ENCODE peak calls at places on chromosomes 2 and 18, in six cellular contexts. P is cardiac muscle cell, R is fibroblast of lung, X is breast epithelium, T is adrenal gland, S is DND-41. U is an unnamed sample. For H3K4me1, the result is how much of the 10 kb centered on the place peaks cover.

GRCh38 chr2:176582990-176583481 is 313.8 kb downstream of the MTX2 start:
- DNase-seq in S (no peak), X (no peak), R (peak), T (peak), P (peak), U (no peak)

GRCh38 chr18:31612124-31612523 is 20.4 kb downstream of the TTR start:
- DNase-seq in T (peak), R (no peak), X (no peak), P (no peak), S (no peak), U (no peak)

GRCh38 chr2:112465373-112465772 is 16.6 kb upstream of the TTL start:
- DNase-seq in R (peak), P (peak), X (no peak), T (no peak), S (no peak), U (no peak)

GRCh38 chr2:70519453-70519852 is 34.2 kb downstream of the TGFA start:
- DNase-seq in T (no peak), S (no peak), P (no peak), X (no peak), R (no peak), U (no peak)

GRCh38 chr2:240954436-240955305 is 43.7 kb upstream of the SNED1 start:
- DNase-seq in R (no peak), S (no peak), P (no peak), T (no peak), X (peak), U (peak)

GRCh38 chr18:80193701-80194100 is 53.6 kb downstream of the PARD6G start:
- DNase-seq in X (no peak), P (no peak), R (no peak), S (no peak), T (no peak), U (no peak)

GRCh38 chr2:215137741-215138340 is 585 bp downstream of the ABCA12 start:
- DNase-seq in P (peak), R (peak), X (no peak), T (no peak), S (no peak), U (no peak)

GRCh38 chr2:7053650-7054262 is 136.5 kb downstream of the RNF144A start:
- DNase-seq in P (peak), X (no peak), T (no peak), S (no peak), R (no peak), U (peak)

GRCh38 chr2:7825591-7826312 is 856.1 kb upstream of the ID2 start:
- DNase-seq in R (no peak), X (peak), T (no peak), P (no peak), S (no peak), U (no peak)

GRCh38 chr18:67001052-67001451 is 397.2 kb upstream of the CDH19 start:
- DNase-seq in S (no peak), X (no peak), P (no peak), R (no peak), T (no peak), U (no peak)

GRCh38 chr2:169966449-169966848 is 139.2 kb downstream of the UBR3 start:
- DNase-seq in R (no peak), P (no peak), T (no peak), S (no peak), X (no peak), U (no peak)

GRCh38 chr2:203710211-203710610 is 3.8 kb downstream of the CD28 start:
- DNase-seq in P (no peak), T (no peak), X (no peak), R (no peak), S (no peak), U (no peak)

GRCh38 chr2:203711399-203711798 is 5.0 kb downstream of the CD28 start:
- DNase-seq in T (no peak), R (no peak), X (no peak), P (no peak), S (no peak), U (no peak)

GRCh38 chr2:203707530-203707929 is 1.1 kb downstream of the CD28 start:
- DNase-seq in X (no peak), P (no peak), R (no peak), T (no peak), S (no peak), U (no peak)

GRCh38 chr2:203706403-203706802 is at the start of gene CD28:
- DNase-seq in T (peak), P (no peak), X (no peak), R (no peak), S (peak), U (peak)

DNA sequence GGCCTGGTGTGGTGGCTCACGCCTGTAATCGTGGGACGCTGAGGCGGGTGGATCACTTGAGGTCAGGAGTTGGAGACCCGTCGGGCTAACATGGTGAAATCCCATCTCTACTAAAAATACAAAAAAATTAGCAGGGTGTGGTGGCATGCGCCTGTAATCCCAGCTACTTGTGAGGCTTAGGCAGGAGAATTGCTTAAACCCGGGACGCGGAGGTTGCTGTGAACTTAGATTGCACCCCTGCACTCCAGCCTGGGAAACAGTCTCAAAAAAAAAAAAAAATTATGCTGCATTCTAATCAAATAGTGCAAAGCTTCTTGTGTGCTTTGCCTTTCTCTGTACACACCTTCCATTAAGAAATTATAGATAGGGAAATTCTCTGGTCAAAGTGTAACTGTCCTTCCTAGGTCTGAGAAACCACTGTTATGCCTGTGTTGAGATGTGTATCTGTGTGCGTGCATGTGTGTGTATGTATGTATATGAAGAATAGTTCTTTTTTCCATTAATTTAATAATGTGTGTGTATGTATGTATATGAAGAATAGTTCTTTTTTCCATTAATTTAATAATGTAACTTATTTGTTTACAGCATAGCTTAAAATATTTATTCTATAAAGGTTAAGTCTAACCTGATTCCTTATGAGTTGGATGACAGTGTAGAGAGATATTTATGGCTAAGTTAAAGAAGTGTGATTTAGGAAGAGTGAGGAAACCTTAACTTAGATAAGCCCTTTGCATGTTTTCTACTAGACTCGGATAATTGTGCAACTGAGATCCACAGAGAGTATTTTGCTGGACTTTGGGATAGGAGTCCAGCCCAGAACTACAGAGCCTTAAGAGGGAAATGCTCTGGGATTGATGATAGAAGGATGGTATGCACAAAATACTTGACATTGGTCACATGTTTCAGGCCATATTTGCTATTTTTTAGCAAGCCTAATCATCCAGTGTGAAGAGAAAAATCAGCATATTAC is 2.7 kb downstream of the CD28 start:
- DNase-seq in S (no peak), T (no peak), X (no peak), P (peak), R (no peak), U (no peak)
- H3K4me1 ChIP-seq in S (half or more), T (under half), X (under half), P (under half), R (under half), U (under half)

DNA sequence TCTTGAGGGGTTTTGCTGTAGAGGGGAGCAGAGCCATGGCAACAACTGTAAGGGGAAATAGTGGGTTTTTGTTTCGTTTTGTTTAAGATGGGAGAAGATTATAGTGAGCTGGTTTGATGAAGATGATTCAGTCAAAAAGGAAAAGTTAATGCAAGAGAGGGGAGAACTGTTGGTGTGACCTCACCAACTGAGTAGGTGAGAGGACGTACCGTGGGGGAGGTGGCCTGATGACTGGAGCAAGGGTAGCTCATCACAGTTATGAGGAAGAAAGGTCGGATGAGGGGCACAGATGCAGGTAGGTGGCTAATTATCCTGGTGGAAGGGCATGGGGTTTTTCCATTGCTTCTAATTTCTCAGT is 10.7 kb downstream of the ITGA6 start:
- DNase-seq in P (no peak), T (no peak), X (no peak), R (no peak), S (no peak), U (no peak)
- H3K4me3 ChIP-seq in P (no peak), T (no peak), X (no peak), R (no peak), S (peak), U (no peak)

GRCh38 chr2:98473995-98474780 is 29.5 kb downstream of the INPP4A start:
- DNase-seq in P (no peak), T (no peak), X (no peak), S (no peak), R (no peak), U (no peak)

GRCh38 chr2:98474979-98475632 is 30.4 kb downstream of the INPP4A start:
- DNase-seq in P (no peak), R (no peak), T (no peak), X (no peak), S (no peak), U (no peak)

GRCh38 chr2:98472132-98472650 is 27.5 kb downstream of the INPP4A start:
- DNase-seq in T (no peak), R (no peak), X (no peak), S (no peak), P (no peak), U (no peak)

GRCh38 chr2:98471402-98472131 is 26.9 kb downstream of the INPP4A start:
- DNase-seq in T (peak), P (no peak), X (no peak), S (no peak), R (no peak), U (no peak)

GRCh38 chr2:98472961-98473746 is 28.5 kb downstream of the INPP4A start:
- DNase-seq in X (no peak), S (no peak), T (no peak), P (no peak), R (no peak), U (no peak)
- H3K4me1 ChIP-seq in X (under half), S (under half), T (under half), P (under half), R (under half), U (under half)

DNA sequence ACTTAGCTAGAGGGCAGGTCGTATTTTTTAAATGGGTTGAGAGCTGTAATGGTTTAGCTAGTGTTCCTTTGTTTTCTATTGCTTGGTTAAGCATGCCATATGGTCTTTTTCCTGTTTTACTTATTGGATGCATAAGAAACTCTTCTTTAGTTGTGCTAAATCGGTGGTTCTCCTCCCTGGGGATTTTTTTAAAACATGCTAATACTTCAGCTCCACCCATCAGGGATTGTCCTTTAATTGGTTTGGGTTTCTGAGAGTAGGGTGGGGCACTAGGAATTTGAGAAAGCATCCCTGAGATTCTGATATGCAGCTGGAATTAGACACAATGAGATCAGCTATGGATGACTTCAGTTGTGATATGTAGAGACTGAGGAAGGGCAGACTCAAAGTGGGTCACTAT is 497.3 kb downstream of the THSD7B start:
- DNase-seq in P (no peak), X (no peak), R (no peak), S (no peak), T (no peak), U (no peak)
- H3K4me3 ChIP-seq in P (no peak), X (no peak), R (no peak), S (no peak), T (no peak), U (no peak)

DNA sequence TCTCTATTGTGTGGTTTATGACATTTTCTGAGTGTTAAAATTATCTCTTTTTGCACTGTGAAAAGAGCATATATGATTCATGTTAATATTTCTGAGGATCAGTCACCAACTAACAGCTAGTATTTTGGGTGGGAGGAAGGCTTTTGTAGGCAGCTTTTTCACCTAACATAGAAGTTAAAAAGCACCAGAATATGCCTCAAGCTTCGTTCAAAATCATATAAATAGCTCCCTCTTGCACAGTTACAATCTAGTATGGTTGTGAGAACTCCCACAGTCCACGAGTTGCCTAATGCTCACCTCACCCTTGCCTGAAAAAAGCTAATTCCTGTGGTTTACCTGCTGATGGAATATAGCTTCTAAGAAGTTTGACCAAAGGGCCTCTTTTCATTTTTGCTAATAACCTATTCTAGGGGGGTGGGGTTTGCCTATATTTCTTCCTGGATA is 167.2 kb upstream of the FOSL2 start:
- DNase-seq in R (no peak), P (peak), S (no peak), T (no peak), X (no peak), U (no peak)
- H3K4me1 ChIP-seq in R (under half), P (under half), S (under half), T (under half), X (under half), U (under half)

GRCh38 chr2:47169784-47170183 is 14.7 kb upstream of the STPG4 start:
- DNase-seq in R (no peak), S (no peak), X (no peak), P (no peak), T (no peak), U (no peak)
- H3K4me3 ChIP-seq in R (no peak), S (peak), X (no peak), P (no peak), T (no peak), U (no peak)

U was measured in colonic mucosa.